ENCODE peak calls at places on chromosomes 16 and 17, in seven cellular contexts. O is GM12878, T is esophagus muscularis mucosa, W is sigmoid colon, P is ovary, F is suprapubic skin, Z is A549. N is an unnamed sample.

GRCh38 chr16:58324792-58325191 is 30.0 kb upstream of the PRSS54 start:
- DNase-seq in O (no peak), T (no peak), W (no peak), P (no peak), F (no peak), Z (no peak), N (no peak)

GRCh38 chr17:83153681-83154310 is 74.4 kb downstream of the METRNL start:
- DNase-seq in O (no peak), T (peak), W (peak), P (no peak), F (no peak), Z (no peak), N (no peak)

GRCh38 chr16:85471469-85472431 is 141.4 kb upstream of the GSE1 start:
- DNase-seq in O (no peak), T (no peak), W (peak), P (peak), F (no peak), Z (no peak), N (peak)

GRCh38 chr17:44768505-44769142 is 9.8 kb downstream of the ADAM11 start:
- DNase-seq in O (no peak), T (no peak), W (no peak), P (no peak), F (no peak), Z (no peak), N (no peak)

GRCh38 chr16:89917773-89918452 is 749 bp upstream of the MC1R start:
- DNase-seq in O (peak), T (no peak), W (peak), P (peak), F (no peak), Z (peak), N (peak)

GRCh38 chr16:67182288-67182687 is 1.5 kb downstream of the MATCAP1 start:
- DNase-seq in O (no peak), T (no peak), W (no peak), P (no peak), F (no peak), Z (no peak), N (no peak)

GRCh38 chr16:20851601-20852000 is 45.3 kb downstream of the REXO5 start:
- DNase-seq in O (no peak), T (peak), W (peak), P (peak), F (peak), Z (peak), N (peak)

GRCh38 chr17:78421534-78422266 is 43.3 kb downstream of the PGS1 start:
- DNase-seq in O (peak), T (no peak), W (peak), P (peak), F (no peak), Z (peak), N (peak)

GRCh38 chr17:68542698-68543463 is 30.7 kb downstream of the PRKAR1A start:
- DNase-seq in O (no peak), T (no peak), W (no peak), P (no peak), F (no peak), Z (peak), N (no peak)

GRCh38 chr16:59021751-59022150 is 287.6 kb upstream of the GOT2 start:
- DNase-seq in O (no peak), T (no peak), W (no peak), P (no peak), F (no peak), Z (peak), N (no peak)

GRCh38 chr17:45700171-45701090 is 83.7 kb upstream of the CRHR1 start:
- DNase-seq in O (no peak), T (no peak), W (no peak), P (no peak), F (no peak), Z (no peak), N (no peak)

GRCh38 chr17:65723356-65723928 is 162.0 kb upstream of the AXIN2 start:
- DNase-seq in O (no peak), T (no peak), W (no peak), P (no peak), F (no peak), Z (no peak), N (no peak)

GRCh38 chr17:1043601-1044251 is 46.8 kb downstream of the TIMM22 start:
- DNase-seq in O (no peak), T (no peak), W (peak), P (peak), F (no peak), Z (no peak), N (no peak)

GRCh38 chr17:77296769-77297409 is 156.1 kb downstream of the SEC14L1 start:
- DNase-seq in O (no peak), T (no peak), W (no peak), P (no peak), F (no peak), Z (no peak), N (no peak)

GRCh38 chr17:40097931-40098845 is 2.2 kb downstream of the NR1D1 start:
- DNase-seq in O (no peak), T (no peak), W (peak), P (peak), F (no peak), Z (no peak), N (peak)

GRCh38 chr17:8162997-8163977 is 539 bp upstream of the VAMP2 start:
- DNase-seq in O (no peak), T (no peak), W (peak), P (no peak), F (no peak), Z (no peak), N (no peak)

GRCh38 chr16:86755571-86756006 is 177.2 kb downstream of the FOXL1 start:
- DNase-seq in O (no peak), T (no peak), W (no peak), P (no peak), F (no peak), Z (no peak), N (no peak)

GRCh38 chr17:76125391-76125675 is 15.7 kb downstream of the FOXJ1 start:
- DNase-seq in O (no peak), T (no peak), W (no peak), P (no peak), F (no peak), Z (no peak), N (no peak)

GRCh38 chr16:57270221-57271062 is 14.0 kb downstream of the PLLP start:
- DNase-seq in O (no peak), T (no peak), W (peak), P (no peak), F (no peak), Z (no peak), N (no peak)

GRCh38 chr17:39995438-39995837 is 14.8 kb downstream of the PSMD3 start:
- DNase-seq in O (no peak), T (no peak), W (no peak), P (no peak), F (no peak), Z (no peak), N (peak)

GRCh38 chr17:30290696-30291570 is 811 bp downstream of the BLMH start:
- DNase-seq in O (no peak), T (no peak), W (peak), P (peak), F (no peak), Z (peak), N (peak)

GRCh38 chr16:31149894-31150890 is at the start of gene PRSS36:
- DNase-seq in O (no peak), T (no peak), W (no peak), P (no peak), F (no peak), Z (no peak), N (no peak)

GRCh38 chr17:42428141-42428944 is 5.3 kb upstream of the CAVIN1 start:
- DNase-seq in O (no peak), T (no peak), W (peak), P (no peak), F (no peak), Z (peak), N (peak)

GRCh38 chr16:82263456-82264159 is 93.6 kb upstream of the MPHOSPH6 start:
- DNase-seq in O (peak), T (no peak), W (peak), P (no peak), F (no peak), Z (peak), N (peak)

GRCh38 chr17:49980703-49981197 is 11.8 kb downstream of the DLX4 start:
- DNase-seq in O (no peak), T (no peak), W (no peak), P (no peak), F (no peak), Z (no peak), N (no peak)

GRCh38 chr16:52549011-52549692 is 2.2 kb upstream of the TOX3 start:
- DNase-seq in O (no peak), T (peak), W (no peak), P (no peak), F (no peak), Z (peak), N (no peak)

GRCh38 chr17:35731932-35732805 is 730 bp downstream of the RASL10B start:
- DNase-seq in O (no peak), T (no peak), W (no peak), P (peak), F (no peak), Z (no peak), N (no peak)

GRCh38 chr17:9195346-9195870 is 174.1 kb downstream of the NTN1 start:
- DNase-seq in O (no peak), T (no peak), W (no peak), P (no peak), F (no peak), Z (no peak), N (no peak)

GRCh38 chr17:72063756-72064461 is 56.9 kb upstream of the SOX9 start:
- DNase-seq in O (no peak), T (peak), W (no peak), P (no peak), F (no peak), Z (no peak), N (no peak)

GRCh38 chr17:20092292-20092867 is 83.2 kb downstream of the SPECC1 start:
- DNase-seq in O (no peak), T (no peak), W (no peak), P (no peak), F (no peak), Z (no peak), N (no peak)

GRCh38 chr16:89202422-89203215 is 2.3 kb upstream of the SLC22A31 start:
- DNase-seq in O (no peak), T (no peak), W (no peak), P (no peak), F (no peak), Z (no peak), N (no peak)

GRCh38 chr17:45223541-45224528 is 2.1 kb downstream of the FMNL1 start:
- DNase-seq in O (no peak), T (no peak), W (no peak), P (no peak), F (no peak), Z (no peak), N (no peak)

GRCh38 chr16:56337131-56337857 is 88.1 kb downstream of the AMFR start:
- DNase-seq in O (no peak), T (no peak), W (no peak), P (no peak), F (no peak), Z (no peak), N (no peak)

GRCh38 chr16:60107920-60108319 is 1373.8 kb upstream of the GOT2 start:
- DNase-seq in O (no peak), T (no peak), W (no peak), P (no peak), F (no peak), Z (no peak), N (no peak)

GRCh38 chr17:51818777-51819176 is 339.7 kb downstream of the CA10 start:
- DNase-seq in O (no peak), T (no peak), W (no peak), P (no peak), F (no peak), Z (no peak), N (no peak)

GRCh38 chr16:48318630-48319029 is 66.6 kb downstream of the SIAH1 start:
- DNase-seq in O (peak), T (no peak), W (no peak), P (no peak), F (no peak), Z (no peak), N (no peak)

GRCh38 chr16:89114159-89114981 is 20.7 kb downstream of the ACSF3 start:
- DNase-seq in O (no peak), T (no peak), W (no peak), P (no peak), F (no peak), Z (no peak), N (no peak)

GRCh38 chr17:50331085-50331791 is 14.7 kb upstream of the XYLT2 start:
- DNase-seq in O (no peak), T (no peak), W (no peak), P (no peak), F (no peak), Z (no peak), N (no peak)

GRCh38 chr16:50814541-50814940 is 72.7 kb downstream of the CYLD start:
- DNase-seq in O (no peak), T (peak), W (no peak), P (no peak), F (no peak), Z (no peak), N (no peak)

GRCh38 chr17:20299013-20299412 is 168.3 kb downstream of the LGALS9B start:
- DNase-seq in O (no peak), T (no peak), W (no peak), P (no peak), F (no peak), Z (no peak), N (no peak)

DNA sequence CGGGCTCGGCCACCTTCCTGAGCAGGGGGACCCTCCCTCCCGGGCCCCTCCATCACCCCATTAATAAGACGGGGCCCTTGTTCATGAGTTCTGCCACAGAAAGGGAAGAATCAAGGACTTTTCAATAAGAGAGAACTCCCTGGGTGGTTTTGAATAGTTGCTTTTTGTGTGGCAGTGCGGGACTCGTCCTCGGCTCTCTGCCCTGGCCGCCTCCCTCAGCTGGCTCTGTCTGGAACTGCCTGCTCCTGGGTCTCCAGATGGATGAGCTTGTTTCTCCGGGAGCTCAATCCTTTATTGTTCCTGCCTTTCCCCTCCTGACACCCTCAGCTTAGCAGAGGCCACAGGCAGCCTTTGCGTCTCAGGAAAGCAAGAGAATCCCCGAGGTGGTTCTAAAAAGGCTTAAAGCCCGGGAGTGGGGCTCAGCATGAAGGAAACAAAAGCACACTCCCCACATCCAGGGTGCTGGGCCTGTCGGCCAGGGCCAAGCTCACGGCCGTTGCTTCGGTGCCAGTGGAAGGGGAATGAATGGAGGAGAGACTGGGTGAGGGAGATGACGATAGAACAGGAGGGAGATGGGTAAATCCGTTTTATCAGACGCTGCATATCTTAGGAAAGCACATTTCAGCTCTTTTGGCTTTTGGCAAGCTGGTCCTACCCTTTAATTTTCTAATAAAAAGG is 60.2 kb downstream of the RAI1 start:
- DNase-seq in O (no peak), T (no peak), W (no peak), P (peak), F (no peak), Z (no peak), N (no peak)
- H3K4me3 ChIP-seq in O (no peak), T (no peak), W (no peak), P (peak), F (peak), Z (no peak), N (no peak)

DNA sequence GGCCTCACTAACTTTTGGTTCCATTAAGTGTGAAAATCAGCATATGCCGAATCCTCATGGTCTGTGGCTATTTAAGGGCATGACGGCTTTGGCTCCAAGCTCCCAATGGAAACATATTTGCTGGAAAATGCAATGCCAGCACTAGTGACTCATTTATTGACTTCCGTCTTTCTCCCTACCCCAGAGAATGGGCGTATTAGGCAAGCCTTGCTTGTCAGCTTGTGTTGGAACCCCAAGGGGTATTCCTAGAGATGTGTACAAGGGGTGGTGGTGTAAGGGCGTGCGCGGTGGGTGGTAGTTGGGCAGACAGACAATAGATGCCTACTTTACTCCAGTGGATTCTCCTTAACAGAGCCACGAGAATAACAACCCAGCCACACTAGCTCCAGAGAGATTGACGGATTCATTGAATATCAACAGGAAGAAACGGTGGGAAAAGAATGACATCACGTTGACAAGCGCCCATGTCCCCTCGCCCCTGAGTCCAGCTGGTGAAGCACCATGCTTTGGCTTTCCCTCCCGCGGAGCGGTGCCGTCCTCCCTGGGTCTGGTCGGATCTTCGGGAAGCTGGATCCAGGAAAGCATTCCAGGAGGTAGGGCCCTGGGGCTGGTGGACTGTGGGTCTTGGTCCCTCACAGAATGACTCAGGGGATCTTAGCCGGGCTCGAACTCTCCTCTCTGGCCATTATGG is 10.3 kb downstream of the CD300LB start:
- DNase-seq in O (no peak), T (peak), W (no peak), P (no peak), F (peak), Z (no peak), N (peak)
- TF ChIP-seq EP300 in O (no peak), T (no peak), W (no peak), P (no peak), F (no peak), Z (no peak), N (no peak)

GRCh38 chr16:3134338-3135119 is at the start of gene ZNF213:
- DNase-seq in O (peak), T (peak), W (peak), P (peak), F (peak), Z (peak), N (peak)
- H3K4me3 ChIP-seq in O (peak), T (peak), W (peak), P (peak), F (peak), Z (peak), N (peak)

GRCh38 chr16:68237243-68238028 is 1.5 kb upstream of the ESRP2 start:
- DNase-seq in O (peak), T (peak), W (peak), P (peak), F (peak), Z (peak), N (peak)
- TF ChIP-seq EP300 in O (no peak), T (no peak), W (no peak), P (peak), F (no peak), Z (no peak), N (peak)

N was measured in stomach.